ENCODE peak calls at places on chromosomes 7 and 10, in nine cellular contexts. One of them, this sample, is unnamed.

GRCh38 chr10:7168414-7168813 is 242.4 kb downstream of the SFMBT2 start:
- DNase-seq in RPMI8226: no peak
- DNase-seq in dorsolateral prefrontal cortex: no peak
- DNase-seq in lung: no peak
- DNase-seq in Panc1: no peak
- DNase-seq in stimulated activated CD8-positive, alpha-beta memory T cell treated with anti-CD3 and anti-CD28 coated beads, Interleukin-2, amount 100 ng/mL, for 1 hour: no peak
- DNase-seq in fibroblast of lung: no peak
- DNase-seq in M059J: no peak
- DNase-seq in upper lobe of right lung: no peak
- DNase-seq in this sample: no peak

GRCh38 chr7:106126170-106126938 is 14.2 kb upstream of the SYPL1 start:
- DNase-seq in upper lobe of right lung: no peak
- DNase-seq in dorsolateral prefrontal cortex: no peak
- DNase-seq in Panc1: peak; percentile 74
- DNase-seq in lung: peak; percentile 42
- DNase-seq in stimulated activated CD8-positive, alpha-beta memory T cell treated with anti-CD3 and anti-CD28 coated beads, Interleukin-2, amount 100 ng/mL, for 1 hour: no peak
- DNase-seq in fibroblast of lung: peak; percentile 75
- DNase-seq in M059J: peak; percentile 77
- DNase-seq in RPMI8226: peak; percentile 66
- DNase-seq in this sample: peak; percentile 77

GRCh38 chr10:133311570-133311969 is 2.9 kb downstream of the ZNF511 start:
- DNase-seq in stimulated activated CD8-positive, alpha-beta memory T cell treated with anti-CD3 and anti-CD28 coated beads, Interleukin-2, amount 100 ng/mL, for 1 hour: no peak
- DNase-seq in M059J: no peak
- DNase-seq in fibroblast of lung: no peak
- DNase-seq in Panc1: no peak
- DNase-seq in lung: no peak
- DNase-seq in upper lobe of right lung: no peak
- DNase-seq in RPMI8226: no peak
- DNase-seq in dorsolateral prefrontal cortex: no peak
- DNase-seq in this sample: no peak

GRCh38 chr10:13827418-13827817 is 240.7 kb downstream of the PRPF18 start:
- DNase-seq in M059J: peak; percentile 28
- DNase-seq in lung: no peak
- DNase-seq in stimulated activated CD8-positive, alpha-beta memory T cell treated with anti-CD3 and anti-CD28 coated beads, Interleukin-2, amount 100 ng/mL, for 1 hour: no peak
- DNase-seq in Panc1: no peak
- DNase-seq in RPMI8226: no peak
- DNase-seq in fibroblast of lung: peak; percentile 57
- DNase-seq in dorsolateral prefrontal cortex: no peak
- DNase-seq in upper lobe of right lung: no peak
- DNase-seq in this sample: no peak

GRCh38 chr10:132257271-132257670 is 50.5 kb downstream of the STK32C start:
- DNase-seq in lung: no peak
- DNase-seq in upper lobe of right lung: no peak
- DNase-seq in M059J: peak; percentile 52
- DNase-seq in fibroblast of lung: peak; percentile 13
- DNase-seq in Panc1: no peak
- DNase-seq in RPMI8226: no peak
- DNase-seq in stimulated activated CD8-positive, alpha-beta memory T cell treated with anti-CD3 and anti-CD28 coated beads, Interleukin-2, amount 100 ng/mL, for 1 hour: no peak
- DNase-seq in dorsolateral prefrontal cortex: no peak
- DNase-seq in this sample: no peak

GRCh38 chr7:19677201-19677600 is 31.6 kb downstream of the POLR1F start:
- DNase-seq in RPMI8226: no peak
- DNase-seq in upper lobe of right lung: no peak
- DNase-seq in lung: no peak
- DNase-seq in dorsolateral prefrontal cortex: no peak
- DNase-seq in Panc1: no peak
- DNase-seq in fibroblast of lung: peak; percentile 41
- DNase-seq in M059J: peak; percentile 39
- DNase-seq in stimulated activated CD8-positive, alpha-beta memory T cell treated with anti-CD3 and anti-CD28 coated beads, Interleukin-2, amount 100 ng/mL, for 1 hour: no peak
- DNase-seq in this sample: no peak

GRCh38 chr7:157007470-157008066 is 2.9 kb downstream of the MNX1 start:
- DNase-seq in stimulated activated CD8-positive, alpha-beta memory T cell treated with anti-CD3 and anti-CD28 coated beads, Interleukin-2, amount 100 ng/mL, for 1 hour: no peak
- DNase-seq in RPMI8226: no peak
- DNase-seq in lung: no peak
- DNase-seq in dorsolateral prefrontal cortex: no peak
- DNase-seq in upper lobe of right lung: peak; percentile 19
- DNase-seq in M059J: no peak
- DNase-seq in fibroblast of lung: no peak
- DNase-seq in Panc1: no peak
- DNase-seq in this sample: no peak

GRCh38 chr10:95355241-95355779 is 64.5 kb upstream of the PDLIM1 start:
- DNase-seq in Panc1: no peak
- DNase-seq in dorsolateral prefrontal cortex: no peak
- DNase-seq in RPMI8226: no peak
- DNase-seq in stimulated activated CD8-positive, alpha-beta memory T cell treated with anti-CD3 and anti-CD28 coated beads, Interleukin-2, amount 100 ng/mL, for 1 hour: no peak
- DNase-seq in M059J: no peak
- DNase-seq in lung: no peak
- DNase-seq in fibroblast of lung: peak; percentile 31
- DNase-seq in upper lobe of right lung: no peak
- DNase-seq in this sample: peak; percentile 74

GRCh38 chr10:27247037-27247436 is 6.4 kb upstream of the ACBD5 start:
- DNase-seq in dorsolateral prefrontal cortex: no peak
- DNase-seq in fibroblast of lung: no peak
- DNase-seq in M059J: no peak
- DNase-seq in upper lobe of right lung: no peak
- DNase-seq in lung: no peak
- DNase-seq in Panc1: no peak
- DNase-seq in RPMI8226: no peak
- DNase-seq in stimulated activated CD8-positive, alpha-beta memory T cell treated with anti-CD3 and anti-CD28 coated beads, Interleukin-2, amount 100 ng/mL, for 1 hour: no peak
- DNase-seq in this sample: no peak

GRCh38 chr10:103949728-103950127 is 17.2 kb upstream of the SLK start:
- DNase-seq in lung: no peak
- DNase-seq in stimulated activated CD8-positive, alpha-beta memory T cell treated with anti-CD3 and anti-CD28 coated beads, Interleukin-2, amount 100 ng/mL, for 1 hour: no peak
- DNase-seq in upper lobe of right lung: no peak
- DNase-seq in M059J: no peak
- DNase-seq in dorsolateral prefrontal cortex: no peak
- DNase-seq in RPMI8226: no peak
- DNase-seq in Panc1: no peak
- DNase-seq in fibroblast of lung: no peak
- DNase-seq in this sample: no peak

GRCh38 chr7:5633161-5634106 is 148.0 kb downstream of the RNF216 start:
- DNase-seq in upper lobe of right lung: peak; percentile 25
- DNase-seq in Panc1: no peak
- DNase-seq in fibroblast of lung: no peak
- DNase-seq in lung: no peak
- DNase-seq in M059J: no peak
- DNase-seq in stimulated activated CD8-positive, alpha-beta memory T cell treated with anti-CD3 and anti-CD28 coated beads, Interleukin-2, amount 100 ng/mL, for 1 hour: no peak
- DNase-seq in dorsolateral prefrontal cortex: no peak
- DNase-seq in RPMI8226: no peak
- DNase-seq in this sample: no peak

GRCh38 chr7:94182066-94182465 is 177.9 kb upstream of the BET1 start:
- DNase-seq in RPMI8226: no peak
- DNase-seq in lung: no peak
- DNase-seq in Panc1: peak; percentile 35
- DNase-seq in M059J: peak; percentile 88
- DNase-seq in dorsolateral prefrontal cortex: no peak
- DNase-seq in stimulated activated CD8-positive, alpha-beta memory T cell treated with anti-CD3 and anti-CD28 coated beads, Interleukin-2, amount 100 ng/mL, for 1 hour: no peak
- DNase-seq in upper lobe of right lung: no peak
- DNase-seq in fibroblast of lung: peak; percentile 80
- DNase-seq in this sample: peak; percentile 88

GRCh38 chr7:1466524-1467271 is 7.4 kb upstream of the MICALL2 start:
- DNase-seq in fibroblast of lung: peak; percentile 62
- DNase-seq in M059J: peak; percentile 71
- DNase-seq in Panc1: no peak
- DNase-seq in RPMI8226: peak; percentile 84
- DNase-seq in lung: peak; percentile 70
- DNase-seq in stimulated activated CD8-positive, alpha-beta memory T cell treated with anti-CD3 and anti-CD28 coated beads, Interleukin-2, amount 100 ng/mL, for 1 hour: no peak
- DNase-seq in dorsolateral prefrontal cortex: no peak
- DNase-seq in upper lobe of right lung: peak; percentile 86
- DNase-seq in this sample: no peak

GRCh38 chr10:102065561-102066420 is 642 bp downstream of the HPS6 start:
- DNase-seq in lung: no peak
- DNase-seq in fibroblast of lung: no peak
- DNase-seq in Panc1: no peak
- DNase-seq in M059J: peak; percentile 50
- DNase-seq in stimulated activated CD8-positive, alpha-beta memory T cell treated with anti-CD3 and anti-CD28 coated beads, Interleukin-2, amount 100 ng/mL, for 1 hour: no peak
- DNase-seq in upper lobe of right lung: no peak
- DNase-seq in RPMI8226: peak; percentile 31
- DNase-seq in dorsolateral prefrontal cortex: no peak
- DNase-seq in this sample: no peak

GRCh38 chr7:137990251-137990901 is 11.5 kb downstream of the CREB3L2 start:
- DNase-seq in dorsolateral prefrontal cortex: no peak
- DNase-seq in upper lobe of right lung: no peak
- DNase-seq in stimulated activated CD8-positive, alpha-beta memory T cell treated with anti-CD3 and anti-CD28 coated beads, Interleukin-2, amount 100 ng/mL, for 1 hour: no peak
- DNase-seq in Panc1: no peak
- DNase-seq in fibroblast of lung: peak; percentile 90
- DNase-seq in M059J: peak; percentile 98
- DNase-seq in RPMI8226: no peak
- DNase-seq in lung: no peak
- DNase-seq in this sample: peak; percentile 60

GRCh38 chr7:127769696-127770400 is 117.9 kb downstream of the SND1 start:
- DNase-seq in stimulated activated CD8-positive, alpha-beta memory T cell treated with anti-CD3 and anti-CD28 coated beads, Interleukin-2, amount 100 ng/mL, for 1 hour: no peak
- DNase-seq in RPMI8226: no peak
- DNase-seq in upper lobe of right lung: no peak
- DNase-seq in fibroblast of lung: peak; percentile 16
- DNase-seq in M059J: peak; percentile 36
- DNase-seq in lung: no peak
- DNase-seq in dorsolateral prefrontal cortex: no peak
- DNase-seq in Panc1: no peak
- DNase-seq in this sample: peak; percentile 23

GRCh38 chr10:73601486-73601921 is 10.4 kb upstream of the USP54 start:
- DNase-seq in lung: peak; percentile 59
- DNase-seq in dorsolateral prefrontal cortex: no peak
- DNase-seq in fibroblast of lung: no peak
- DNase-seq in M059J: peak; percentile 47
- DNase-seq in upper lobe of right lung: no peak
- DNase-seq in Panc1: no peak
- DNase-seq in stimulated activated CD8-positive, alpha-beta memory T cell treated with anti-CD3 and anti-CD28 coated beads, Interleukin-2, amount 100 ng/mL, for 1 hour: no peak
- DNase-seq in RPMI8226: peak; percentile 17
- DNase-seq in this sample: peak; percentile 80

GRCh38 chr10:58299580-58299979 is 30.6 kb downstream of the CISD1 start:
- DNase-seq in fibroblast of lung: peak; percentile 69
- DNase-seq in stimulated activated CD8-positive, alpha-beta memory T cell treated with anti-CD3 and anti-CD28 coated beads, Interleukin-2, amount 100 ng/mL, for 1 hour: no peak
- DNase-seq in M059J: peak; percentile 55
- DNase-seq in lung: peak; percentile 36
- DNase-seq in upper lobe of right lung: no peak
- DNase-seq in RPMI8226: peak; percentile 65
- DNase-seq in Panc1: peak; percentile 35
- DNase-seq in dorsolateral prefrontal cortex: peak; percentile 52
- DNase-seq in this sample: peak; percentile 68

GRCh38 chr10:72316748-72317435 is 37.8 kb downstream of the DNAJB12 start:
- DNase-seq in M059J: no peak
- DNase-seq in fibroblast of lung: no peak
- DNase-seq in upper lobe of right lung: peak; percentile 79
- DNase-seq in dorsolateral prefrontal cortex: no peak
- DNase-seq in RPMI8226: peak; percentile 94
- DNase-seq in Panc1: no peak
- DNase-seq in lung: no peak
- DNase-seq in stimulated activated CD8-positive, alpha-beta memory T cell treated with anti-CD3 and anti-CD28 coated beads, Interleukin-2, amount 100 ng/mL, for 1 hour: no peak
- DNase-seq in this sample: no peak

GRCh38 chr7:121342631-121343030 is 13.8 kb downstream of the WNT16 start:
- DNase-seq in fibroblast of lung: no peak
- DNase-seq in Panc1: no peak
- DNase-seq in RPMI8226: no peak
- DNase-seq in lung: no peak
- DNase-seq in stimulated activated CD8-positive, alpha-beta memory T cell treated with anti-CD3 and anti-CD28 coated beads, Interleukin-2, amount 100 ng/mL, for 1 hour: no peak
- DNase-seq in upper lobe of right lung: no peak
- DNase-seq in M059J: no peak
- DNase-seq in dorsolateral prefrontal cortex: no peak
- DNase-seq in this sample: no peak

GRCh38 chr7:37045786-37046185 is 321.5 kb upstream of the AOAH start:
- DNase-seq in RPMI8226: no peak
- DNase-seq in Panc1: no peak
- DNase-seq in dorsolateral prefrontal cortex: no peak
- DNase-seq in M059J: no peak
- DNase-seq in fibroblast of lung: no peak
- DNase-seq in lung: no peak
- DNase-seq in stimulated activated CD8-positive, alpha-beta memory T cell treated with anti-CD3 and anti-CD28 coated beads, Interleukin-2, amount 100 ng/mL, for 1 hour: no peak
- DNase-seq in upper lobe of right lung: no peak
- DNase-seq in this sample: no peak

GRCh38 chr10:93224005-93224779 is 150.5 kb downstream of the CYP26A1 start:
- DNase-seq in fibroblast of lung: no peak
- DNase-seq in upper lobe of right lung: no peak
- DNase-seq in stimulated activated CD8-positive, alpha-beta memory T cell treated with anti-CD3 and anti-CD28 coated beads, Interleukin-2, amount 100 ng/mL, for 1 hour: no peak
- DNase-seq in RPMI8226: no peak
- DNase-seq in lung: no peak
- DNase-seq in M059J: peak; percentile 27
- DNase-seq in dorsolateral prefrontal cortex: no peak
- DNase-seq in Panc1: no peak
- DNase-seq in this sample: no peak

GRCh38 chr7:29900745-29901144 is 88.9 kb downstream of the SCRN1 start:
- DNase-seq in dorsolateral prefrontal cortex: no peak
- DNase-seq in stimulated activated CD8-positive, alpha-beta memory T cell treated with anti-CD3 and anti-CD28 coated beads, Interleukin-2, amount 100 ng/mL, for 1 hour: no peak
- DNase-seq in fibroblast of lung: no peak
- DNase-seq in Panc1: no peak
- DNase-seq in M059J: no peak
- DNase-seq in lung: no peak
- DNase-seq in RPMI8226: peak; percentile 2
- DNase-seq in upper lobe of right lung: no peak
- DNase-seq in this sample: no peak

This sample was measured in dermis microvascular lymphatic vessel endothelial cell.